ENCODE peak calls at places on chromosomes 2 and 18, in four cellular contexts. O is SK-N-SH, T is hepatocyte, V is neural progenitor cell. N is an unnamed sample.

GRCh38 chr2:27297195-27297594 is 11.1 kb downstream of the UCN start:
- DNase-seq in V (no peak), T (no peak), O (no peak), N (no peak)

GRCh38 chr2:239895669-239896068 is 129.5 kb downstream of the NDUFA10 start:
- DNase-seq in T (no peak), V (no peak), O (no peak), N (no peak)

GRCh38 chr2:55063713-55064323 is 13.6 kb upstream of the RTN4 start:
- DNase-seq in O (no peak), T (no peak), V (no peak), N (peak)

GRCh38 chr2:155377178-155377780 is 678.8 kb downstream of the KCNJ3 start:
- DNase-seq in T (peak), V (peak), O (no peak), N (peak)

GRCh38 chr2:222320441-222321395 is 21.9 kb upstream of the PAX3 start:
- DNase-seq in T (peak), O (peak), V (peak), N (no peak)

GRCh38 chr2:75560768-75561565 is at the start of gene EVA1A:
- DNase-seq in T (peak), O (peak), V (peak), N (no peak)

GRCh38 chr2:33437815-33438214 is 38.6 kb upstream of the RASGRP3 start:
- DNase-seq in T (no peak), O (no peak), V (no peak), N (no peak)

GRCh38 chr2:29278964-29279363 is 163.7 kb downstream of the CLIP4 start:
- DNase-seq in O (no peak), V (no peak), T (no peak), N (no peak)

GRCh38 chr2:124318913-124319312 is 293.8 kb downstream of the CNTNAP5 start:
- DNase-seq in O (no peak), V (no peak), T (no peak), N (no peak)

GRCh38 chr2:53755022-53755630 is 12.5 kb upstream of the CHAC2 start:
- DNase-seq in V (no peak), O (no peak), T (no peak), N (no peak)

GRCh38 chr2:37641582-37642111 is 29.8 kb downstream of the CDC42EP3 start:
- DNase-seq in O (peak), V (no peak), T (no peak), N (no peak)

GRCh38 chr2:213238753-213239591 is 45.3 kb upstream of the SPAG16 start:
- DNase-seq in V (no peak), O (no peak), T (peak), N (no peak)

GRCh38 chr2:61720911-61721310 is 132.9 kb downstream of the FAM161A start:
- DNase-seq in V (no peak), O (no peak), T (no peak), N (no peak)

GRCh38 chr2:31729442-31730092 is 148.8 kb upstream of the SRD5A2 start:
- DNase-seq in T (peak), V (peak), O (peak), N (peak)

GRCh38 chr18:63161032-63161727 is 158.4 kb downstream of the BCL2 start:
- DNase-seq in O (no peak), T (no peak), V (no peak), N (peak)

GRCh38 chr2:167144179-167144898 is 256.1 kb downstream of the XIRP2 start:
- DNase-seq in V (no peak), O (no peak), T (no peak), N (no peak)

GRCh38 chr2:56099967-56100366 is 83.8 kb upstream of the CCDC85A start:
- DNase-seq in O (no peak), V (no peak), T (no peak), N (no peak)

GRCh38 chr2:170742896-170743529 is 27.2 kb upstream of the ERICH2 start:
- DNase-seq in T (no peak), O (no peak), V (no peak), N (no peak)

GRCh38 chr2:221641181-221641871 is 69.2 kb upstream of the EPHA4 start:
- DNase-seq in O (no peak), T (no peak), V (no peak), N (no peak)

GRCh38 chr18:77366725-77367641 is 117.3 kb downstream of the GALR1 start:
- DNase-seq in V (no peak), T (peak), O (peak), N (no peak)

DNA sequence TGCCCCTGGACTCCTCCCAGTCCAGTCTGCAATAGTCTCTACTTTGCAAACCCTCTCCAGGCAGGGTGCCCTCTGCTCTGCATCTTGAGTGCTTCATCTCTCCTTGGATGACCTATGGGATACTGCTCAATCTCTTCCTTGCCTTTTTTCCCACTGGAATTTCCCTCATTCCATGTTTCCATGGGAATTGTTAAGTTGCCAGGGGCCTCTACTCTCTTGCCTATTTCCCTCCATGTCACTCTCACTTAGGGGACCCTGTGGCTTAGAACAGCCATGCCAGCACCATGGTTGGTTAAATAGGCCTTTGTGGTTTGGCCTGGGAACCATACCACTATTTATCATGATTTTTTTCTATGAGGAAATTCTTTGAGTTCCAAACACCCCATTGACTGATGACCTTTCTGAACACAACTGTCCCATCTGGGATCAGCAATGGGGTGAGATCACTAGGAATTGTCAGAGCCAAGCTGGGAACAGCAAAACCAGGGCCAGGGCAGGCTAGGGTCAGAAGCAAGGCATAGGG is 91.4 kb upstream of the RBMS1 start:
- DNase-seq in V (no peak), T (no peak), O (no peak), N (no peak)
- TF ChIP-seq EZH2phosphoT487 in V (no peak), T (no peak), O (no peak), N (no peak)

DNA sequence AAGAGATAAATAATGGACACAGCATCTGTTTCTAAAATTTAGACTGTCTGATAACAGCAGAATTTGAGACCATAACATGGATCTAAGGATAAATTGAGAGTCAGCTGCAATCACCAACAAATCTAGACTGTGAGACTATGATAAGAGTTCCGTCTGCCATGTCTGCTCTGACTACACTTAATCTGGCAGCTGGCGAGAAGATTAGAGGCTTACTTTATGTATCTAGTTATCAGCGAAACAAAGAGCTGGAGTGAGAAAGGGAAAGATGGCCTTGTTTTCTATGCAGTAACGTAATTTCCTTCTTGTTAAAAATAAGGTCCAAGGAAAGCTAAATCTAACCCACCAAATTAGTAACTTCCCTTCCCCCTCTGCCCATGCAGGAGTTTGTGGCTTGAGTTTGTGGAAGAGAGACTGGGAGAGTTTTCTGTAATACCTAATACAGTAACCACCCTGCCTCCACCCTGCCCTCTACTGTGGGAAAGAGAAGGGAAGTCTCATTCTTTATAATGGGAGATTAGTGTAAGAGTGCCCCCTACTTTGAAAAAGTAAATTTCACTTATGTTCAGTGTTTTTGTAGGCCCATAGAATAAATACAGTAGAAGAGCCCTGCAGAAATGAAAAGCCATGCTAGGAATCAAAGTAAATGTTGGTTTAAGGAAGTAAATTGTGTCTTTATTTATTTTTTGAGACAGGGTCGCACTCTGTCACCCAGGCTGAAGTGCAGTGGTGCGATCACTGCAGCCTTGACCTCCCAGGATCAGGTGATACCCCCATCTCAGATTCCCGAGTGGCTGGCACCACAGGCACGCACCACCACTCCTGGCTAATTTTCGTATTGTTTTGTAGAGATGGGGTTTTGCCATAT is 27.5 kb downstream of the EML4 start:
- DNase-seq in O (peak), T (peak), V (peak), N (peak)
- TF ChIP-seq CTCF in O (peak), T (peak), V (peak), N (peak)

GRCh38 chr2:60520917-60521539 is 32.4 kb downstream of the BCL11A start:
- DNase-seq in T (no peak), V (no peak), O (no peak), N (no peak)

GRCh38 chr2:60519259-60519863 is 34.1 kb downstream of the BCL11A start:
- DNase-seq in T (no peak), V (no peak), O (no peak), N (no peak)

GRCh38 chr2:60520477-60520876 is 33.0 kb downstream of the BCL11A start:
- DNase-seq in T (no peak), V (no peak), O (no peak), N (no peak)

GRCh38 chr2:60523987-60524386 is 29.5 kb downstream of the BCL11A start:
- DNase-seq in O (no peak), V (no peak), T (no peak), N (no peak)

DNA sequence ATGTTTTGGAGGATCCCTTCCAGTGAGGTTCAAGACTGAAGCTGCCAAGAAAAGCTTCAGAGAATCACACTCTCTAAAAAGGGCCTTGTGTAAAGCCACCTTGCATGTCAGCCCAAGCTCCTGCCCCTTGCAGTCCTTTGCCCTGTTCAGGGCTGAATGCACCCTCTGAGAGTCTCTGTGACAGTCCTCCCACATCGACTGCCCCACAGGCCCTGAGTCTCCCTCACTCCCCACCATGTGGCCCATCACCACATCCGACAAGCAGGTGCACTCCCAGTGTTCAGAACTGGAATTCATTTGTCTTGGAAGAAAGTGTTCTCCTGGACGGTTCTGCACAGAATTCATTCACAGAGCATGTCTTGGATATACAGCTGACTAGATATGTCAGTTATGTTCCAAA is 31.0 kb downstream of the BCL11A start:
- DNase-seq in V (no peak), T (no peak), O (no peak), N (no peak)
- H2AFZ ChIP-seq in V (no peak), T (no peak), O (no peak), N (no peak)

DNA sequence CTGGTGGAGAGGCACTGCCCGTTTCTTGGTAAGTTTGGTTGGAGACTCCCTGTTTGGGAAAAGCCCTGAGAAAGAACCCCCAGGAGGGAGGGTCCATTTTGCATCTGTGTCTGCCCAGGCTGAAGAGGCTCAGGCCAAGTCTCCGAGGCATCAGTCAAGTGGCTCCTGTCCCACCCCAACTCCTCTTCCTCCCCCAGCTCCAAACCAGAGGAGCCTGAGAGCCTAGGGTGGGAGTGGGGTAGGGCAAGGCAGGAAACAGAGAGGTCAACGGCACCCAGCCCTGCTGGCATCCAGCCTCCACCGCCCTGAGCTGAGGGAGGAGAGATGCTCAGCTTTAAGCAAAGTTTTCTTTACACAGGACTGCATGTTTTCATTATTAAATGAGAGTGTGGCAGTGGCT is 38.2 kb downstream of the CYP27C1 start:
- DNase-seq in V (no peak), O (no peak), T (no peak), N (no peak)
- TF ChIP-seq EZH2phosphoT487 in V (no peak), O (no peak), T (no peak), N (no peak)

GRCh38 chr2:10046899-10047298 is 3.5 kb downstream of the KLF11 start:
- DNase-seq in O (no peak), T (no peak), V (no peak), N (no peak)
- TF ChIP-seq CTCF in O (no peak), T (no peak), V (no peak), N (no peak)

GRCh38 chr2:131413148-131413747 is 49.3 kb upstream of the RAB6D start:
- DNase-seq in T (peak), V (peak), O (peak), N (peak)

GRCh38 chr2:131410173-131410572 is 46.2 kb upstream of the RAB6D start:
- DNase-seq in O (no peak), V (no peak), T (no peak), N (no peak)

GRCh38 chr2:131418625-131419024 is 54.7 kb upstream of the RAB6D start:
- DNase-seq in T (no peak), O (no peak), V (no peak), N (no peak)

GRCh38 chr2:131417886-131418285 is 53.9 kb upstream of the RAB6D start:
- DNase-seq in O (no peak), T (no peak), V (no peak), N (no peak)

GRCh38 chr2:131413785-131414184 is 49.8 kb upstream of the RAB6D start:
- DNase-seq in T (no peak), O (no peak), V (no peak), N (no peak)
- H2AFZ ChIP-seq in T (no peak), O (no peak), V (no peak), N (no peak)

N was measured in OCI-LY7.